ENCODE peak calls at places on chromosomes 5 and 9, in seven cellular contexts. U is tibial nerve; T is HuH-7.5; W is H7; Z is stimulated activated CD8-positive, alpha-beta memory T cell treated with anti-CD3 and anti-CD28 coated beads, Interleukin-15, amount 100 ng/mL, for 4 hours; F is AG10803; I is T-helper 2 cell. L is an unnamed sample.

GRCh38 chr9:91223000-91223399 is 138.7 kb downstream of the AUH start:
- DNase-seq in U (no peak), T (no peak), W (no peak), Z (no peak), F (no peak), I (no peak), L (no peak)

GRCh38 chr5:109830955-109831502 is 141.3 kb downstream of the MAN2A1 start:
- DNase-seq in U (no peak), T (no peak), W (no peak), Z (no peak), F (no peak), I (no peak), L (no peak)

GRCh38 chr9:91847576-91847975 is 102.5 kb downstream of the ROR2 start:
- DNase-seq in U (no peak), T (no peak), W (no peak), Z (no peak), F (peak; percentile 66), I (no peak), L (no peak)

GRCh38 chr5:176739461-176740051 is 70.8 kb upstream of the UNC5A start:
- DNase-seq in U (no peak), T (no peak), W (peak; percentile 79), Z (no peak), F (no peak), I (no peak), L (peak; percentile 7)

GRCh38 chr9:136587145-136587943 is 41.5 kb upstream of the NOTCH1 start:
- DNase-seq in U (peak; percentile 56), T (no peak), W (peak; percentile 92), Z (no peak), F (peak; percentile 51), I (no peak), L (peak; percentile 68)

GRCh38 chr5:171484460-171484899 is 65.0 kb downstream of the FGF18 start:
- DNase-seq in U (no peak), T (peak; percentile 57), W (peak; percentile 91), Z (no peak), F (peak; percentile 18), I (peak; percentile 39), L (peak; percentile 38)

GRCh38 chr5:134041570-134042411 is 37.0 kb upstream of the VDAC1 start:
- DNase-seq in U (no peak), T (no peak), W (no peak), Z (no peak), F (no peak), I (no peak), L (no peak)

GRCh38 chr9:105257767-105258166 is 13.3 kb downstream of the SLC44A1 start:
- DNase-seq in U (no peak), T (no peak), W (no peak), Z (no peak), F (no peak), I (no peak), L (no peak)

GRCh38 chr9:123727332-123727731 is 202.6 kb downstream of the DENND1A start:
- DNase-seq in U (no peak), T (no peak), W (no peak), Z (no peak), F (peak; percentile 24), I (no peak), L (no peak)

GRCh38 chr9:38687389-38687842 is 32.5 kb downstream of the FAM240B start:
- DNase-seq in U (no peak), T (peak; percentile 34), W (peak; percentile 47), Z (no peak), F (no peak), I (no peak), L (peak; percentile 81)

L was measured in colonic mucosa.